ENCODE peak calls at places on chromosomes 12 and 14, in nine cellular contexts. T is fibroblast of lung, U is breast epithelium, Z is right cardiac atrium, S is heart right ventricle, O is thoracic aorta, W is lower lobe of right lung, P is stomach, E is cardiac muscle cell. C is an unnamed sample.

GRCh38 chr14:55500219-55500701 is 59.8 kb upstream of the TBPL2 start:
- DNase-seq in P (no peak), Z (no peak), S (no peak), O (no peak), U (no peak), E (no peak), T (no peak), W (no peak), C (no peak)

GRCh38 chr12:64756371-64756770 is 2.8 kb downstream of the GNS start:
- DNase-seq in Z (no peak), P (no peak), S (no peak), U (no peak), T (no peak), W (no peak), E (no peak), O (no peak), C (no peak)

GRCh38 chr12:121916719-121917118 is 1.7 kb upstream of the CFAP251 start:
- DNase-seq in W (no peak), T (peak; percentile 20), E (no peak), O (no peak), U (no peak), P (no peak), Z (no peak), S (peak; percentile 18), C (no peak)

GRCh38 chr14:23532658-23533057 is 18.9 kb downstream of the ZFHX2 start:
- DNase-seq in P (no peak), Z (no peak), S (no peak), T (no peak), E (no peak), O (no peak), U (no peak), W (no peak), C (no peak)

GRCh38 chr14:44962573-44963528 is 861 bp downstream of the TOGARAM1 start:
- DNase-seq in T (peak; percentile 64), O (peak; percentile 7), Z (peak; percentile 61), P (peak; percentile 49), W (peak; percentile 70), U (peak; percentile 28), S (peak; percentile 58), E (peak; percentile 56), C (peak; percentile 86)

GRCh38 chr14:80202888-80203562 is 8.3 kb downstream of the DIO2 start:
- DNase-seq in W (no peak), O (no peak), P (peak; percentile 31), E (no peak), Z (no peak), T (no peak), U (no peak), S (no peak), C (no peak)

GRCh38 chr12:26614217-26614616 is 218.8 kb downstream of the ITPR2 start:
- DNase-seq in Z (peak; percentile 20), T (peak; percentile 6), W (no peak), P (no peak), U (no peak), S (peak; percentile 14), O (no peak), E (peak; percentile 27), C (no peak)

GRCh38 chr12:88693837-88694445 is 113.7 kb upstream of the KITLG start:
- DNase-seq in W (no peak), E (no peak), P (no peak), S (no peak), T (peak; percentile 12), Z (no peak), U (no peak), O (no peak), C (no peak)

DNA sequence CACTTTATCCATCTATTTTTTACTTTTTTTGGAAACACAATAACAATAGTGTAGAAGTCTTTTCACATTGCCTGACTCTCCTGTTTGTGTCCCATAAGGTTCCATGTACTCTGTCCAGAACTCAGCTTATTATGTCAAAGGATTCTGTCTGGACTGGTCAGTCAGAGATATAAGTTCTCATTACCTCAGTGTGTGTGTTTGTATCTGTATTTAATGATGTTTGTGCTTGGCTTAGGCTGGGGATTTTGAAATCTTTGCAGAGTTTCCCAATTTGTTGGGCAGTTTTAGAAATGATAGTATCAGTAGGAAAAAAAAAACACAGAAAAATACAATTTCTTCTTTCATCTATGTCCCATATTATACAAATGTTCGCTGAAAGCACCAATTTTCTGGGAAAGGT is 120.9 kb downstream of the RAD51B start:
- DNase-seq in W (no peak), E (no peak), U (no peak), O (no peak), S (no peak), Z (no peak), T (no peak), P (no peak), C (no peak)
- H3K4me1 ChIP-seq in W (peaks cover 44% of the 10 kb centered on the region), E (peaks cover 19% of the 10 kb centered on the region), U (peaks cover 26% of the 10 kb centered on the region), O (peaks cover 23% of the 10 kb centered on the region), S (peaks cover 19% of the 10 kb centered on the region), Z (no peaks in the 10 kb centered on the region), T (peaks cover 18% of the 10 kb centered on the region), P (peaks cover 35% of the 10 kb centered on the region), C (peaks cover 50% of the 10 kb centered on the region)

GRCh38 chr12:11759894-11760293 is 110.4 kb downstream of the ETV6 start:
- DNase-seq in S (no peak), T (no peak), Z (no peak), O (no peak), P (no peak), U (no peak), E (no peak), W (no peak), C (no peak)

GRCh38 chr12:11763760-11764520 is 114.5 kb downstream of the ETV6 start:
- DNase-seq in T (peak; percentile 97), S (no peak), Z (no peak), P (no peak), O (no peak), U (no peak), E (peak; percentile 27), W (no peak), C (no peak)

GRCh38 chr12:11765421-11765816 is 115.9 kb downstream of the ETV6 start:
- DNase-seq in U (no peak), E (no peak), T (peak; percentile 88), O (no peak), S (no peak), Z (no peak), P (no peak), W (no peak), C (no peak)

GRCh38 chr12:11761869-11762567 is 112.5 kb downstream of the ETV6 start:
- DNase-seq in Z (no peak), U (no peak), O (no peak), T (no peak), P (no peak), E (no peak), W (no peak), S (no peak), C (no peak)

DNA sequence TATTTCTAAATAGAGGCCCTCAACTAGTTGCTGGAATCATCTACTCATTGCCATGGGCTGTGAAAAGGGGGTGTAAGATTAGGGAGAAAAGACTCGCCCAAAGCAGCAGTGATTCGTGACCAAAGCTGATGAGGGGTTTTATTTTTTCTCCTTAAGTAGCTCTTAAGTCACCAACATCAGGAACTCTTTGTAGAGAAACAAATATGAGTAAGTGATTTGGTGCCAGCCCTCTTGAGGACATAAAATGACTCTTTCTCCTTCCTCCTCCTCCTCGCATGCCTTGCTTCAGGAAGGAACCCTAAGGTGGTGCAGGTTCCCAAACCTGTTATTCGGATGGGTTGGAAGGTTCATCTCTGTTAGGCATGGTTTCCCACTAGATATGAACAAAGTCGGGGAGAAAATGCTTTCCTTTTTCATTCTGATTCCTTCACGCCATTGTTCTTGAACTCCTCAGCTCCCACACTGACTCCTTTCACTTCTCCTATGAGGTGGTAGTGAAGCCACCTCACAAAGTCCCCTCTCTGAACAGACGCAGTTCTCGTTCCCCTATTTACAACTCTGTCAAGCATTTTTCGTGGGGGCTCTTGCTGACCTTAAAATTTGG is 113.4 kb downstream of the ETV6 start:
- DNase-seq in W (no peak), U (no peak), O (no peak), Z (no peak), T (peak; percentile 33), S (no peak), E (no peak), P (no peak), C (no peak)
- H3K4me3 ChIP-seq in W (no peak overlapping the region), U (no peak overlapping the region), O (peak overlapping the region; percentile 15), Z (no peak overlapping the region), T (no peak overlapping the region), S (no peak overlapping the region), E (no peak overlapping the region), P (no peak overlapping the region), C (no peak overlapping the region)

GRCh38 chr12:9064201-9064814 is 51.4 kb downstream of the A2M start:
- DNase-seq in O (no peak), U (peak; percentile 68), T (peak; percentile 50), W (peak; percentile 73), P (peak; percentile 72), S (peak; percentile 61), Z (peak; percentile 61), E (peak; percentile 83), C (peak; percentile 78)

GRCh38 chr12:9065607-9065856 is 50.2 kb downstream of the A2M start:
- DNase-seq in E (no peak), W (no peak), S (no peak), Z (no peak), T (no peak), O (no peak), P (no peak), U (no peak), C (no peak)

GRCh38 chr12:9066755-9067433 is 48.8 kb downstream of the A2M start:
- DNase-seq in S (no peak), E (no peak), Z (no peak), P (no peak), W (no peak), O (no peak), T (no peak), U (no peak), C (no peak)

GRCh38 chr12:9066183-9066623 is 49.5 kb downstream of the A2M start:
- DNase-seq in E (no peak), U (no peak), O (no peak), T (no peak), Z (peak; percentile 13), W (no peak), S (no peak), P (no peak), C (peak; percentile 63)

DNA sequence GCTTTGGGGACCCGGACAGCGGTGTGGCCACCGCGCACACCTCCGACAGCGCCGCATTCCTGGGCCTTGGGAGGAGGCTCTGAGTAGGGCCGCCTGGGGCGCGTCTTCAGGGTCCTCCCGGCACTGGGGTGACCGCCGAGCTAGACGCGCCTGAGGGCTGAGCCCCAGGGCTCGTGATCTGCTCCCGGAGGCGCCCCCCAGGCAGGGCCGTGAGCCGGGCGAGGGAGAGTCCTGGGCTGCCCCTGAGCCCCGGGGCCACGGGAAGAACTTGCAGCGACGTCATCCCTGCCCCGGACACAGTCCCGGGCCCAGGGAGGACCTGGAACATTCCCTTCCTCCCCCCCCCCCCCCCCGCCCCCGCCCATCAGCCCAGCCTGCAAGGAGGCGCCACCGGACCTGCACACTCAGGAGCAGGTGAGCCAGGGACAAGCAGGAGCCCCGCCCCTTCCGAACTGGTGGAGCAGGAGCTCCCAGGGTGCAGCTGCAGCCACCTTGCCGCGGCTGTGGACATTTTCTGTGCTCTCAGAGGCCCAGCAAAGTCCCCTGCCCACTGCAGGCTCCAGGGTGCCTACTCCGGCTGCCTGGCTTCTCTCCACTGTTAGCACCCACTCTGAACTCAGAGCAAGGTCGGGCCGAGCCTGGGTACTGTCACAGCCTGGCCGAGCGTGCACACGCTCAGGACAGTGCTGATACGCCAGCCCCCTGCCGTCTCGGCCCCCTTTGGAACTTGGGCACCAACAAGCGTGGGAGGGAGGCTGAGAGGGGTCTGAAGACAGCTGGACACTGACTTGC is 50.7 kb downstream of the A2M start:
- DNase-seq in W (peak; percentile 94), Z (peak; percentile 79), S (peak; percentile 71), T (peak; percentile 46), O (no peak), E (peak; percentile 73), P (peak; percentile 93), U (peak; percentile 94), C (peak; percentile 91)
- H3K27ac ChIP-seq in W (peak overlapping the region; percentile 99), Z (peak overlapping the region; percentile 99), S (peak overlapping the region; percentile 98), T (peak overlapping the region; percentile 44), O (peak overlapping the region; percentile 94), E (peak overlapping the region; percentile 90), P (peak overlapping the region; percentile 98), U (peak overlapping the region; percentile 99), C (peak overlapping the region; percentile 91)

DNA sequence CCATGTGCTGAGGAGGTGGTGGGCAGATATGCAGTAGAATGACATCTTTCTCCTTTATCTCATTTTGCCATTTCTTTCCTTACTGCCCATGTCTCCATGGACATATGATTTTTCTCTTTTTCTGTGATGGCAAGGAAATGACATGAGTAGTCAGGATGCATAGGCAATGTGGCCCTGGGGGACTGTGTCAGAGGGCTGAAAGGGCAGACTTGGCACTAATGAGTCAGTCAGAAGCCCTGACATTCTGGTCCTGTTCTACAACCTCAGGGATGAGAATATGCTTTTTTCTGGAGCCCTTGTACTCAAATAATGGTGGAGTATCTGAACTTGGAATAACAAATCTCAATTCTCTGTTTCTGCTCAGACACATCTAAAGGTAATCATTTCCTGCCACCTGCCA is 167.8 kb downstream of the TMEM117 start:
- DNase-seq in S (no peak), Z (no peak), E (no peak), W (no peak), O (no peak), P (no peak), U (no peak), T (no peak), C (no peak)
- H3K4me1 ChIP-seq in S (no peaks in the 10 kb centered on the region), Z (no peaks in the 10 kb centered on the region), E (no peaks in the 10 kb centered on the region), W (no peaks in the 10 kb centered on the region), O (no peaks in the 10 kb centered on the region), P (no peaks in the 10 kb centered on the region), U (no peaks in the 10 kb centered on the region), T (no peaks in the 10 kb centered on the region), C (no peaks in the 10 kb centered on the region)